ENCODE peak calls at places on chromosomes 11 and 22, in nine cellular contexts. R is mesendoderm; G is RWPE1; I is naive thymus-derived CD4-positive, alpha-beta T cell; W is breast epithelium; F is astrocyte; H is PC-9; Z is adrenal gland; B is cardiac muscle cell. L is an unnamed sample.

GRCh38 chr11:86688398-86689179 is 16.2 kb upstream of the ME3 start:
- DNase-seq in R (peak; percentile 40), G (no peak), I (no peak), W (no peak), F (peak; percentile 78), H (peak; percentile 20), Z (peak; percentile 23), B (peak; percentile 39), L (peak; percentile 31)

GRCh38 chr11:94910281-94910680 is 63.1 kb downstream of the CWC15 start:
- DNase-seq in R (no peak), G (no peak), I (no peak), W (no peak), F (peak; percentile 39), H (no peak), Z (no peak), B (peak; percentile 34), L (no peak)

GRCh38 chr22:17370766-17371181 is 1.5 kb downstream of the CECR2 start:
- DNase-seq in R (no peak), G (no peak), I (no peak), W (no peak), F (no peak), H (no peak), Z (no peak), B (no peak), L (no peak)

GRCh38 chr22:35961480-35961902 is 67.1 kb downstream of the RBFOX2 start:
- DNase-seq in R (peak; percentile 99), G (peak; percentile 26), I (no peak), W (no peak), F (peak; percentile 94), H (no peak), Z (peak; percentile 22), B (peak; percentile 85), L (no peak)

GRCh38 chr11:102347526-102348331 is 715 bp downstream of the BIRC2 start:
- DNase-seq in R (peak; percentile 42), G (peak; percentile 9), I (peak; percentile 38), W (no peak), F (peak; percentile 35), H (peak; percentile 13), Z (peak; percentile 14), B (peak; percentile 47), L (no peak)

GRCh38 chr11:35477871-35478270 is 47.5 kb downstream of the PAMR1 start:
- DNase-seq in R (peak; percentile 72), G (no peak), I (no peak), W (no peak), F (no peak), H (no peak), Z (no peak), B (no peak), L (no peak)

GRCh38 chr11:72067266-72067665 is 13.1 kb downstream of the NUMA1 start:
- DNase-seq in R (no peak), G (no peak), I (no peak), W (no peak), F (no peak), H (no peak), Z (no peak), B (no peak), L (no peak)

GRCh38 chr11:88338223-88338661 is 706 bp upstream of the CTSC start:
- DNase-seq in R (peak; percentile 25), G (peak; percentile 70), I (peak; percentile 29), W (no peak), F (peak; percentile 67), H (peak; percentile 26), Z (peak; percentile 64), B (peak; percentile 91), L (no peak)

GRCh38 chr11:26976389-26976788 is 17.5 kb upstream of the FIBIN start:
- DNase-seq in R (no peak), G (no peak), I (no peak), W (no peak), F (peak; percentile 92), H (no peak), Z (no peak), B (peak; percentile 76), L (peak; percentile 82)

GRCh38 chr11:82792319-82792718 is 58.7 kb upstream of the FAM181B start:
- DNase-seq in R (no peak), G (no peak), I (no peak), W (no peak), F (no peak), H (no peak), Z (no peak), B (no peak), L (no peak)

GRCh38 chr11:313787-314547 is at the start of gene IFITM1:
- DNase-seq in R (peak; percentile 89), G (peak; percentile 75), I (peak; percentile 74), W (no peak), F (peak; percentile 60), H (no peak), Z (no peak), B (peak; percentile 91), L (no peak)

DNA sequence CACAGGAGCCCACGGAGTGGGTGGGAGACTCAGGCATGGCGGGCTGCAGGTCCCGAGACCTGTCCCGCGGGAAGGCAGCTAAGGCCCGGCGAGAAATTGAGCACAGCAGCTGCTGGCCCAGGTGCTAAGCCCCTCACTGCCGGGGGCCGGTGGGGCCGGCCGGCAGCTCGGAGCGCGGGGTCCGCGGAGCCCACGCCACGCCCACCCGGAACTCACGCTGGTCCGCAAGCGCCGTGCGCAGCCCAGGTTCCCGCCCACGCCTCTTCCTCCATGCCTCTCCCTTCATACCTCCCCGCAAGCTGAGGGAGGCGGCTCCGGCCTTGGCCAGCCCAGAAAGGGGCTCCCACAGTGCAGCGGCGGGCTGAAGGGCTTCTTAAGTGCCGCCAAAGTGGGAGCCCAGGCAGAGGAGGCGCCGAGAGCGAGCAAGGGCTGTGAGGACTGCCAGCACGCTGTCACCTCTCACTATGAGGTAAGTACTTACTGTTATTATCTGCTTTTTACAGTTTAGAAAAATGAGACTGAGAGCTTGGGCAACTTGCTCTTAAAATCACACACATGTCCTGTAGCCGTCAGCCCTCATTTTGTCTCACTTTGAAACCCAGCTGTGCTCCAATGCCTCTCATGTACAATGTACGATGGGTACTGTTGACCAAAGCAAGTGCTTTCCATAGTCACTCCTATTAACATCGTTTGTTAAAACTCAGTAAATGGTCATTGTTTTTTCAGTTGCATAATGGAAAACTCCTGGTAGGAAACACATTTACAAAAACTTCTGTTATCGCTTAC is 12.2 kb upstream of the OR10D3 start:
- DNase-seq in R (no peak), G (no peak), I (no peak), W (no peak), F (no peak), H (no peak), Z (no peak), B (no peak), L (no peak)
- H3K27ac ChIP-seq in R (no peak overlapping the region), G (no peak overlapping the region), I (no peak overlapping the region), W (no peak overlapping the region), F (no peak overlapping the region), H (no peak overlapping the region), Z (no peak overlapping the region), B (no peak overlapping the region), L (no peak overlapping the region)

GRCh38 chr22:46777609-46777970 is 15.1 kb downstream of the TBC1D22A start:
- DNase-seq in R (no peak), G (no peak), I (peak; percentile 46), W (no peak), F (no peak), H (no peak), Z (no peak), B (no peak), L (no peak)

GRCh38 chr22:46779651-46780050 is 17.2 kb downstream of the TBC1D22A start:
- DNase-seq in R (no peak), G (no peak), I (no peak), W (no peak), F (no peak), H (no peak), Z (no peak), B (no peak), L (no peak)

GRCh38 chr22:46779023-46779422 is 16.6 kb downstream of the TBC1D22A start:
- DNase-seq in R (no peak), G (no peak), I (no peak), W (no peak), F (no peak), H (no peak), Z (no peak), B (no peak), L (no peak)

GRCh38 chr22:46781291-46781690 is 18.8 kb downstream of the TBC1D22A start:
- DNase-seq in R (no peak), G (no peak), I (no peak), W (no peak), F (no peak), H (no peak), Z (no peak), B (no peak), L (no peak)

DNA sequence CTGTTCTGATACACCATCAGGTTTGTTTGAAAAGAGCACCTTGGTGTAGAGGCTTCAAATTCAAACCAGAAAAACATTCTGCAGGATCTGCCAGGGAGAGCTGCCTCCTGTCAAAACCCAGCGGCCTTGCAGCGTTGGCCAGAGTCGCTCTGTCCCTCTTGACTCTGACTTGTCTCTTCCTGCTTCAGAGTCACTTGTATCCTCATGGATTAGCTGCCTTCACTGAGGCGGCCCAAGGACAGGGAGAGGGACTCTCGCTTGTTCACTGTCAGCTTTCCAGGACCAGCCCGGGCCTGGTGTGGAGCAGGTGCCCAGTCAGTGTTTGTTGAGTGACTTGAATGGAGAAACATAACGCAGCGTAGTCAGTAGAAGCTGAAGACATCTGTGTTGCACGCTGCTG is 18.0 kb downstream of the TBC1D22A start:
- DNase-seq in R (no peak), G (no peak), I (no peak), W (no peak), F (no peak), H (no peak), Z (peak; percentile 80), B (no peak), L (no peak)
- H3K27ac ChIP-seq in R (no peak overlapping the region), G (peak overlapping the region; percentile 28), I (no peak overlapping the region), W (no peak overlapping the region), F (no peak overlapping the region), H (no peak overlapping the region), Z (no peak overlapping the region), B (no peak overlapping the region), L (no peak overlapping the region)

DNA sequence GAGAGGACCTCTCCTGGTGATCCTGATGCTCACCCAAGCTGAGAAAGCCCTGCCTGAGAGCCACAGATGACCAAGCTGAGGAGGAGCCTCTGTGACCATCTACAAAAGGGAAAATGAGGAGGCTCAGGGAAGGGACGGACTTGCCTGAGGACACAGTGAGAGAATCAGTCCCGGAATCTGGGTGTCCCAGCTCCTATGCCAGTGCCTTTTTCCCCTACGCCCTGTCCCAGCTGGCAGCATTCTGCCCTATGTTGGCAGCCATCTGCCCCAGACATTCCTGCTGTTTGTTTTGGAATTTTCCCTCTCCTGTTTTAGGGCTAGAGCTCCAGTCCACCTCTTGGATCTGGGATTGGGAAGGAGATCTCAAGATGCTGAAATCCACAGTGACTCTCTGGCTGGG is 54.6 kb downstream of the C11orf58 start:
- DNase-seq in R (no peak), G (no peak), I (no peak), W (no peak), F (no peak), H (no peak), Z (no peak), B (no peak), L (no peak)
- H3K27ac ChIP-seq in R (no peak overlapping the region), G (peak overlapping the region; percentile 38), I (no peak overlapping the region), W (peak overlapping the region; percentile 68), F (no peak overlapping the region), H (peak overlapping the region; percentile 71), Z (no peak overlapping the region), B (no peak overlapping the region), L (no peak overlapping the region)

DNA sequence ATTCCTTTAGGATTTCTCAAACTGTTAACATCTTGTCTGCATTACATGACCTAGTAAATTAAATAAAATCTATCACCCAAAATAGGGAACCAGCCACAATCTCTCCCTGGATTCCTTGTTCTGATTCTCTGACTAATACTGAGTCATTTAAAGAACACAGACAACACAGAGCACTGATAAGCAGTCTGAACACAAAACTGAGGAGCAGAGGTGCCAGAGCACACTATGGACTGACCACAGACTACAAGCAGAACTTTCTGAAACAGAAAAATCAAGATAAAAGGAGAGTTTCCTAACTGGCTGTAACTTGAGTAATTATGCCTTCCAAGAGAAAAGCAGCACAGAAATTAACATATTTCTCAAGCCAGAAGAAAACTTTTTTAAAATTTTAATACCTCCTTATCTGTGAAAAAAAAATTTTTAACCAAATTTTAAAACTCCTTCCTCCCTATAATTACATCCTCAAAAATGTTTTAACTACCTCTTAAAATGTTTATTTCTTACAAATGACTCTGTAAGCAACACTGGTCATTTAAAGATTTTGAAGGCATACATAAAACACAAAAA is 128.9 kb downstream of the SGSM3 start:
- DNase-seq in R (peak; percentile 79), G (peak; percentile 57), I (no peak), W (no peak), F (peak; percentile 99), H (peak; percentile 49), Z (peak; percentile 58), B (peak; percentile 97), L (peak; percentile 51)
- H3K27ac ChIP-seq in R (peak overlapping the region; percentile 33), G (peak overlapping the region; percentile 94), I (no peak overlapping the region), W (peak overlapping the region; percentile 19), F (peak overlapping the region; percentile 98), H (peak overlapping the region; percentile 96), Z (peak overlapping the region; percentile 41), B (no peak overlapping the region), L (peak overlapping the region; percentile 97)

L was measured in epithelial cell of prostate.